ENCODE peak calls at places on chromosomes 5 and 9, in five cellular contexts. T is fibroblast of mammary gland, U is foreskin fibroblast, F is K562, Y is SK-N-SH. O is an unnamed sample.

GRCh38 chr5:69531010-69531785 is 28.8 kb upstream of the GTF2H2C start:
- DNase-seq in U (no peak), F (no peak), Y (no peak), T (no peak), O (no peak)

GRCh38 chr5:98999631-99000030 is 70.8 kb upstream of the CHD1 start:
- DNase-seq in U (peak; percentile 11), Y (no peak), F (no peak), T (peak; percentile 26), O (no peak)

GRCh38 chr9:14322211-14323082 is 8.5 kb upstream of the NFIB start:
- DNase-seq in Y (peak; percentile 92), F (peak; percentile 92), U (peak; percentile 97), T (peak; percentile 83), O (peak; percentile 89)

GRCh38 chr9:109411069-109411761 is 86.9 kb downstream of the PTPN3 start:
- DNase-seq in U (no peak), F (no peak), Y (no peak), T (no peak), O (peak; percentile 68)

GRCh38 chr5:130277002-130277401 is 372.7 kb downstream of the CHSY3 start:
- DNase-seq in U (no peak), F (no peak), T (no peak), Y (no peak), O (no peak)

GRCh38 chr5:65760504-65761275 is 38.7 kb downstream of the NLN start:
- DNase-seq in T (peak; percentile 61), U (peak; percentile 52), F (no peak), Y (no peak), O (peak; percentile 34)

GRCh38 chr5:40599676-40600075 is 80.0 kb upstream of the PTGER4 start:
- DNase-seq in Y (no peak), U (no peak), T (no peak), F (no peak), O (no peak)

GRCh38 chr5:145510324-145510723 is 324.8 kb downstream of the PRELID2 start:
- DNase-seq in F (no peak), Y (no peak), U (peak; percentile 80), T (peak; percentile 72), O (no peak)

GRCh38 chr9:16985559-16986348 is 115.3 kb upstream of the BNC2 start:
- DNase-seq in F (no peak), Y (no peak), U (peak; percentile 91), T (peak; percentile 87), O (no peak)

GRCh38 chr9:113625456-113625855 is 161.9 kb downstream of the RGS3 start:
- DNase-seq in F (no peak), T (no peak), U (no peak), Y (no peak), O (no peak)

GRCh38 chr9:81256368-81256767 is 433.0 kb downstream of the TLE1 start:
- DNase-seq in F (no peak), U (no peak), T (no peak), Y (no peak), O (no peak)

GRCh38 chr9:94639045-94639995 is at the start of gene FBP1:
- DNase-seq in F (no peak), T (no peak), Y (no peak), U (peak; percentile 31), O (peak; percentile 52)

GRCh38 chr5:172881691-172882370 is 47.8 kb downstream of the ERGIC1 start:
- DNase-seq in Y (no peak), F (peak; percentile 85), T (peak; percentile 85), U (peak; percentile 67), O (peak; percentile 77)

GRCh38 chr9:70340572-70340971 is 73.9 kb downstream of the KLF9 start:
- DNase-seq in Y (peak; percentile 5), T (peak; percentile 63), U (peak; percentile 44), F (peak; percentile 6), O (peak; percentile 19)

GRCh38 chr9:2602704-2603116 is 18.9 kb upstream of the VLDLR start:
- DNase-seq in U (no peak), T (no peak), F (no peak), Y (peak; percentile 14), O (no peak)

GRCh38 chr9:22683393-22684075 is 236.9 kb downstream of the DMRTA1 start:
- DNase-seq in U (peak; percentile 26), T (peak; percentile 94), Y (no peak), F (no peak), O (no peak)

GRCh38 chr9:33307067-33307466 is 16.8 kb downstream of the NFX1 start:
- DNase-seq in F (no peak), Y (no peak), U (no peak), T (no peak), O (no peak)

GRCh38 chr9:111965566-111966019 is 69.0 kb downstream of the UGCG start:
- DNase-seq in U (peak; percentile 95), T (peak; percentile 99), F (no peak), Y (no peak), O (peak; percentile 71)

GRCh38 chr9:70044450-70045307 is 1.0 kb downstream of the MAMDC2 start:
- DNase-seq in T (peak; percentile 47), F (peak; percentile 1), Y (no peak), U (peak; percentile 76), O (no peak)

GRCh38 chr5:138636401-138636944 is 61.3 kb upstream of the HSPA9 start:
- DNase-seq in U (no peak), Y (no peak), F (no peak), T (no peak), O (no peak)

GRCh38 chr5:60677831-60678664 is 21.9 kb downstream of the DEPDC1B start:
- DNase-seq in T (peak; percentile 73), Y (peak; percentile 41), F (peak; percentile 50), U (peak; percentile 68), O (peak; percentile 35)

GRCh38 chr9:95650720-95651119 is 133.9 kb upstream of the PTCH1 start:
- DNase-seq in T (no peak), Y (no peak), F (no peak), U (no peak), O (no peak)

GRCh38 chr9:91359734-91360470 is 1.8 kb downstream of the AUH start:
- DNase-seq in Y (no peak), U (peak; percentile 51), F (peak; percentile 19), T (peak; percentile 18), O (no peak)

GRCh38 chr5:153613143-153613542 is 122.7 kb downstream of the GRIA1 start:
- DNase-seq in U (peak; percentile 71), F (no peak), T (peak; percentile 74), Y (peak; percentile 9), O (no peak)

GRCh38 chr9:137034039-137034708 is 2.3 kb upstream of the FUT7 start:
- DNase-seq in Y (peak; percentile 63), U (no peak), F (no peak), T (no peak), O (no peak)

GRCh38 chr5:61162832-61163567 is 732 bp upstream of the SMIM15 start:
- DNase-seq in F (peak; percentile 53), T (peak; percentile 33), Y (peak; percentile 8), U (peak; percentile 37), O (peak; percentile 21)

GRCh38 chr5:137316346-137316736 is 182.8 kb downstream of the SPOCK1 start:
- DNase-seq in U (no peak), F (no peak), T (peak; percentile 62), Y (no peak), O (no peak)

GRCh38 chr9:115237383-115238087 is 119.6 kb upstream of the TNC start:
- DNase-seq in Y (no peak), T (peak; percentile 67), U (peak; percentile 40), F (no peak), O (no peak)

GRCh38 chr9:82546131-82546530 is 516.8 kb downstream of the RASEF start:
- DNase-seq in T (no peak), U (no peak), Y (no peak), F (no peak), O (no peak)

GRCh38 chr9:89309608-89310485 is 1.1 kb upstream of the CKS2 start:
- DNase-seq in F (peak; percentile 72), U (peak; percentile 17), Y (peak; percentile 11), T (no peak), O (no peak)

GRCh38 chr5:69213513-69214215 is 21.0 kb upstream of the CDK7 start:
- DNase-seq in F (peak; percentile 67), U (peak; percentile 88), Y (no peak), T (peak; percentile 83), O (no peak)

GRCh38 chr5:96662725-96663513 is 743 bp downstream of the CAST start:
- DNase-seq in F (no peak), T (peak; percentile 87), Y (peak; percentile 88), U (peak; percentile 98), O (peak; percentile 93)
- TF ChIP-seq CTCF in F (no peak), T (no peak), Y (no peak), U (no peak), O (no peak)

DNA sequence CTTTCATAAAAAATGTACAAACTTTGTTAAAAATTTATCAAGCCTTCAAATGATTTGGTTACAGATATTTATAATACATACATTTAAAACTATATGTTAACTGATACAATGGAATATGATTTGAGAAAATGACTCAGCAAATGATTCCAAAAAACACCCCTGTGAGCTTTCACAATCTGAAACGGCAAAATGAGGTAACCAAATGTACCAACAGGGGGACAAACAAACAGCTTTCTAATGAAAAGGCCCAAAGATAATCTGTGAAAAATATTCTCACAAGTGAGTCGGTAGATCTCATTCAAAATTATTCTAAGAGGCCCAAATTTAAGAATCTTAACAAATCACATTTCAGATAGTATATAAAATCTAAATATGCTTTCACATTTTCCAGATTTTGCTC is 63.6 kb downstream of the RNF38 start:
- DNase-seq in Y (no peak), T (peak; percentile 22), U (peak; percentile 27), F (no peak), O (no peak)
- TF ChIP-seq CTCF in Y (no peak), T (no peak), U (no peak), F (no peak), O (no peak)

DNA sequence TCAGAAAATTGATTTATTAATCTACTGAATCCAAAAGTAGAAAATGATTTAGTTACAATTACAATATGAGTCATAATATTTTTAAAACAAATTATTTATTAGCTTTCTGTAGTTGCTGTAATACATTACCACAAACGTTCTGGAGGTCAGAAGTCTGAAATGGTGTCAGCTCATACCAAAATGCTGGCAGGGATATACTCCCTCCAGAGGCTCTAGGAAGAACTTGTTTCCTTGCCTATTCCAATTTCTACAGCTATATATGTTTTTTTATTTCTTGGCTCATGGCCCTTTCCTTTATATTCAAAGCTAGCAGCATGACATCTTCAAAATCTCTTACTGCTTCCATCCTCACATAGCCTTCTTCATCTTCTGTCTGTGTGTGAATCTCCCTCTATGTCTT is 667.9 kb upstream of the ITGA1 start:
- DNase-seq in T (no peak), Y (no peak), U (no peak), F (no peak), O (no peak)
- TF ChIP-seq CTCF in T (no peak), Y (peak; percentile 20), U (no peak), F (no peak), O (no peak)

GRCh38 chr5:86684222-86684621 is 66.5 kb downstream of the COX7C start:
- DNase-seq in U (peak; percentile 3), F (no peak), T (peak; percentile 60), Y (no peak), O (no peak)

GRCh38 chr5:86679949-86680348 is 62.2 kb downstream of the COX7C start:
- DNase-seq in U (no peak), T (no peak), Y (no peak), F (no peak), O (no peak)

GRCh38 chr5:86675311-86675710 is 57.6 kb downstream of the COX7C start:
- DNase-seq in F (no peak), T (no peak), Y (no peak), U (no peak), O (no peak)

DNA sequence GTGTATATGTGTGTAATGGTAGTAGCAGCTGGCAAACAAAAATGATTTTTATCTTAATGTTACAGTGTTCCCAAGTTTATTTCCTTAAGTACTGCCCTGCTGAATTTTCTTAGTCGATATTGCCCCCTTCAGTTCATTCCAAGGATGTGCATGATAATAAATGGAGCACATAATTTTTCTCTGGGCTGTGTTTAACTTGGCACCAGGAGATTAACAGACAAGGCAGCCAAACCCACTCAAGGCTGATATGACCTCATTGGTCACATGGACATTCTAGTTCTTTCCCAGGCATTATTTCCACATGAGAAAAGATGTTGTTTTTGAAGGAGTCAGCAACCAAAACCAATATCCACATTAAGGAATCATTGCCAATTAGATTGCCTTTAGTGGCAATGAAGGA is 61.8 kb downstream of the COX7C start:
- DNase-seq in U (peak; percentile 60), Y (peak; percentile 22), T (peak; percentile 93), F (peak; percentile 39), O (peak; percentile 6)
- TF ChIP-seq CTCF in U (peak; percentile 51), Y (peak; percentile 72), T (peak; percentile 67), F (peak; percentile 78), O (peak; percentile 62)